ENCODE peak calls at places on chromosomes 2 and 18, in four cellular contexts. G is fibroblast of lung, C is right lobe of liver, D is fibroblast of the aortic adventitia. R is an unnamed sample.

GRCh38 chr18:57352761-57353136 is 392 bp downstream of the ST8SIA3 start:
- DNase-seq in D (no peak), C (no peak), G (no peak), R (no peak)

GRCh38 chr2:120576509-120577474 is 158.9 kb upstream of the GLI2 start:
- DNase-seq in G (no peak), D (peak; percentile 38), C (peak; percentile 59), R (peak; percentile 65)

GRCh38 chr18:48983793-48984437 is 33.1 kb upstream of the SMAD7 start:
- DNase-seq in C (peak; percentile 45), G (no peak), D (peak; percentile 46), R (no peak)

GRCh38 chr2:176111891-176112374 is 4.6 kb upstream of the HOXD10 start:
- DNase-seq in G (no peak), D (no peak), C (no peak), R (no peak)

GRCh38 chr18:9984025-9984424 is 70.2 kb downstream of the VAPA start:
- DNase-seq in C (no peak), G (no peak), D (no peak), R (no peak)

GRCh38 chr2:113965228-113965627 is 75.3 kb downstream of the ACTR3 start:
- DNase-seq in C (no peak), G (no peak), D (no peak), R (no peak)

GRCh38 chr2:102238778-102239177 is 52.0 kb downstream of the IL1RL2 start:
- DNase-seq in G (no peak), C (no peak), D (no peak), R (no peak)

GRCh38 chr2:84247532-84247931 is 211.5 kb downstream of the SUCLG1 start:
- DNase-seq in G (no peak), D (no peak), C (no peak), R (no peak)

GRCh38 chr2:126971162-126971480 is 72.4 kb downstream of the TEX51 start:
- DNase-seq in G (no peak), D (no peak), C (no peak), R (no peak)

GRCh38 chr2:126970583-126970982 is 71.9 kb downstream of the TEX51 start:
- DNase-seq in C (no peak), D (no peak), G (no peak), R (no peak)

GRCh38 chr2:126973745-126974144 is 75.1 kb downstream of the TEX51 start:
- DNase-seq in D (no peak), C (no peak), G (no peak), R (no peak)

GRCh38 chr2:126972272-126972626 is 73.6 kb downstream of the TEX51 start:
- DNase-seq in G (no peak), D (no peak), C (no peak), R (no peak)

GRCh38 chr2:126971481-126972271 is 73.0 kb downstream of the TEX51 start:
- DNase-seq in D (peak; percentile 59), C (peak; percentile 89), G (peak; percentile 58), R (peak; percentile 76)
- H3K4me3 ChIP-seq in D (peak overlapping the region; percentile 60), C (peak overlapping the region; percentile 37), G (peak overlapping the region; percentile 37), R (peak overlapping the region; percentile 61)

GRCh38 chr2:234249006-234249405 is 198.5 kb downstream of the SPP2 start:
- DNase-seq in D (no peak), G (no peak), C (no peak), R (no peak)
- TF ChIP-seq CTCF in D (peak; percentile 21), G (peak; percentile 26), C (no peak), R (peak; percentile 24)

GRCh38 chr18:67359868-67360838 is 156.4 kb downstream of the DSEL start:
- DNase-seq in G (peak; percentile 92), D (peak; percentile 91), C (no peak), R (peak; percentile 86)
- H3K4me3 ChIP-seq in G (peak overlapping the region; percentile 21), D (peak overlapping the region; percentile 47), C (no peak overlapping the region), R (peak overlapping the region; percentile 53)

GRCh38 chr2:239316562-239317465 is 84.0 kb downstream of the HDAC4 start:
- DNase-seq in G (peak; percentile 71), D (peak; percentile 77), C (no peak), R (peak; percentile 76)
- TF ChIP-seq CTCF in G (no peak), D (no peak), C (no peak), R (peak; percentile 26)

DNA sequence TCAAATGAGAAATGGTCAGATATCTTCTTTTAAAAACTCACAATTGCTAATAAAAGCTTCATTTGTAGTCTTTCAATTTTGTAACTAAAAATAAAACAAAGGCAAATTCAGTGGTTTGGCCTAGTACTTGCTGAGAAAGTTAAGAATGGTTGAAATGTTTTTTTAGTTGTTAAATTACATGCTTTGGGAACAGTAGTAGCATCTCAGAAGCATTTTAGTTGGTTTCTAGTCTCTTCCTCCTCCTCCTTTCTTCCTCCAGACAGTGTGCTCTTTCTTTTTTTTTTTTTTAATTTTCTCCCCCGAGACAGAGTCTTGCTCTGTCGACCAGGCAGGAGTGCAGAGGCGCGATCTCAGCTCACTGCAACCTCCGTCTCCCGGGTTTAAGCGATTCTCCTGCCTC is 9.8 kb downstream of the TRAK2 start:
- DNase-seq in C (no peak), G (no peak), D (no peak), R (no peak)
- H3K4me3 ChIP-seq in C (no peak overlapping the region), G (no peak overlapping the region), D (no peak overlapping the region), R (no peak overlapping the region)

GRCh38 chr18:56252456-56252855 is 385.9 kb downstream of the TXNL1 start:
- DNase-seq in C (no peak), D (no peak), G (no peak), R (no peak)

GRCh38 chr18:56256659-56257058 is 381.7 kb downstream of the TXNL1 start:
- DNase-seq in C (no peak), D (no peak), G (no peak), R (no peak)

GRCh38 chr18:56255381-56255780 is 383.0 kb downstream of the TXNL1 start:
- DNase-seq in C (no peak), D (no peak), G (peak; percentile 43), R (peak; percentile 25)

GRCh38 chr18:56257215-56257614 is 381.2 kb downstream of the TXNL1 start:
- DNase-seq in G (peak; percentile 83), D (peak; percentile 72), C (no peak), R (peak; percentile 86)

GRCh38 chr18:56258178-56258577 is 380.2 kb downstream of the TXNL1 start:
- DNase-seq in C (no peak), G (peak; percentile 29), D (no peak), R (no peak)
- TF ChIP-seq CTCF in C (no peak), G (no peak), D (no peak), R (no peak)

R was measured in AG10803.